ENCODE peak calls at places on chromosomes 6 and 20, in eight cellular contexts. R is GM23248; J is astrocyte; I is thoracic aorta; N is left lung; D is CD8-positive, alpha-beta T cell; L is heart left ventricle; B is CD4-positive, alpha-beta T cell. C is an unnamed sample.

GRCh38 chr6:1136415-1136774 is 175.5 kb upstream of the FOXQ1 start:
- DNase-seq in I (no peak), D (no peak), R (peak), B (no peak), N (no peak), J (peak), L (no peak), C (peak)

GRCh38 chr6:41071923-41072835 is at the start of gene OARD1:
- DNase-seq in B (peak), J (peak), I (peak), L (peak), D (peak), R (peak), N (peak), C (peak)

GRCh38 chr6:158011478-158011920 is 29.8 kb downstream of the SYNJ2 start:
- DNase-seq in B (no peak), D (no peak), L (no peak), I (no peak), J (peak), R (no peak), N (no peak), C (no peak)

GRCh38 chr20:49859011-49859410 is 46.4 kb downstream of the SLC9A8 start:
- DNase-seq in J (no peak), D (no peak), B (no peak), L (no peak), I (no peak), R (no peak), N (no peak), C (no peak)

GRCh38 chr6:41636803-41637178 is 1.5 kb upstream of the MDFI start:
- DNase-seq in I (no peak), J (no peak), N (peak), L (no peak), D (no peak), R (no peak), B (no peak), C (no peak)

GRCh38 chr20:36463212-36464061 is 77.9 kb upstream of the MYL9 start:
- DNase-seq in I (no peak), N (no peak), L (no peak), B (no peak), R (peak), J (no peak), D (no peak), C (no peak)

GRCh38 chr20:32052792-32053362 is 835 bp downstream of the HCK start:
- DNase-seq in D (no peak), J (no peak), L (peak), R (no peak), B (no peak), I (no peak), N (peak), C (no peak)

GRCh38 chr6:4575724-4576123 is 200.5 kb upstream of the CDYL start:
- DNase-seq in N (no peak), B (no peak), R (peak), D (no peak), I (no peak), J (peak), L (no peak), C (peak)

GRCh38 chr6:147614501-147614900 is 106.0 kb downstream of the SAMD5 start:
- DNase-seq in J (peak), L (no peak), D (no peak), I (no peak), N (no peak), R (no peak), B (no peak), C (no peak)

GRCh38 chr20:25286917-25287316 is 39.0 kb downstream of the PYGB start:
- DNase-seq in R (no peak), L (no peak), N (peak), J (no peak), B (peak), I (no peak), D (no peak), C (no peak)

GRCh38 chr6:23672737-23673136 is 453.3 kb upstream of the NRSN1 start:
- DNase-seq in N (no peak), B (no peak), D (no peak), I (no peak), J (no peak), L (no peak), R (no peak), C (no peak)

GRCh38 chr6:41600499-41601247 is 37.6 kb upstream of the MDFI start:
- DNase-seq in I (no peak), R (no peak), J (no peak), D (no peak), N (no peak), L (no peak), B (no peak), C (no peak)

GRCh38 chr20:57928181-57928967 is 218.6 kb upstream of the PMEPA1 start:
- DNase-seq in I (no peak), D (no peak), J (peak), L (no peak), R (peak), N (no peak), B (no peak), C (peak)

GRCh38 chr20:12594410-12595130 is 414.2 kb upstream of the SPTLC3 start:
- DNase-seq in I (no peak), D (no peak), N (no peak), R (no peak), L (no peak), J (no peak), B (no peak), C (peak)

GRCh38 chr6:119328254-119328653 is 21.3 kb downstream of the MAN1A1 start:
- DNase-seq in J (no peak), B (no peak), R (no peak), N (no peak), L (no peak), I (no peak), D (no peak), C (no peak)

GRCh38 chr6:14927398-14927797 is 318.5 kb upstream of the JARID2 start:
- DNase-seq in J (no peak), B (no peak), R (no peak), D (no peak), I (no peak), N (no peak), L (no peak), C (no peak)

GRCh38 chr6:125791151-125791819 is 525 bp downstream of the NCOA7 start:
- DNase-seq in R (peak), L (peak), N (peak), J (peak), D (peak), B (peak), I (no peak), C (peak)

GRCh38 chr20:18739785-18740184 is 73.8 kb upstream of the SCP2D1 start:
- DNase-seq in D (no peak), N (no peak), I (no peak), B (no peak), J (peak), L (no peak), R (peak), C (peak)

GRCh38 chr6:166438211-166438861 is 55.6 kb upstream of the MPC1 start:
- DNase-seq in B (no peak), L (no peak), I (no peak), R (peak), D (no peak), J (no peak), N (no peak), C (no peak)

GRCh38 chr20:37526839-37527637 is 638 bp downstream of the BLCAP start:
- DNase-seq in L (peak), D (no peak), N (no peak), J (peak), I (no peak), R (peak), B (peak), C (no peak)

GRCh38 chr6:80543598-80544181 is 437.2 kb downstream of the BCKDHB start:
- DNase-seq in D (no peak), J (peak), B (no peak), L (no peak), N (no peak), R (peak), I (no peak), C (peak)

GRCh38 chr20:1266167-1266973 is at the start of gene SNPH:
- DNase-seq in B (peak), R (peak), I (no peak), L (peak), N (peak), J (peak), D (peak), C (peak)

GRCh38 chr6:73798592-73798991 is 102.6 kb downstream of the CD109 start:
- DNase-seq in I (no peak), D (no peak), N (no peak), J (peak), B (no peak), R (peak), L (peak), C (peak)

GRCh38 chr6:42451146-42451594 is 556 bp downstream of the TRERF1 start:
- DNase-seq in N (no peak), L (no peak), R (peak), J (no peak), B (peak), D (no peak), I (no peak), C (no peak)

GRCh38 chr6:109105681-109106080 is 10.4 kb downstream of the CEP57L1 start:
- DNase-seq in R (no peak), D (no peak), L (no peak), J (no peak), I (no peak), B (no peak), N (no peak), C (no peak)

GRCh38 chr6:14664112-14664592 is 546.6 kb downstream of the CD83 start:
- DNase-seq in N (no peak), R (no peak), I (no peak), L (no peak), J (no peak), B (no peak), D (no peak), C (no peak)

GRCh38 chr6:15299430-15300131 is 53.7 kb downstream of the JARID2 start:
- DNase-seq in B (no peak), I (no peak), L (peak), N (no peak), R (peak), J (peak), D (peak), C (no peak)

GRCh38 chr20:57509665-57510237 is 15.2 kb downstream of the CTCFL start:
- DNase-seq in L (no peak), J (no peak), R (peak), B (no peak), I (no peak), D (no peak), N (no peak), C (no peak)

GRCh38 chr20:14948416-14948815 is 611.0 kb upstream of the FLRT3 start:
- DNase-seq in I (no peak), B (no peak), J (no peak), N (no peak), R (no peak), L (no peak), D (no peak), C (no peak)

GRCh38 chr6:104766601-104767000 is 93.1 kb downstream of the HACE1 start:
- DNase-seq in B (no peak), J (no peak), N (no peak), L (no peak), D (no peak), R (no peak), I (no peak), C (no peak)
- H3K27ac ChIP-seq in B (no peak), J (no peak), N (no peak), L (no peak), D (no peak), R (no peak), I (no peak), C (no peak)

DNA sequence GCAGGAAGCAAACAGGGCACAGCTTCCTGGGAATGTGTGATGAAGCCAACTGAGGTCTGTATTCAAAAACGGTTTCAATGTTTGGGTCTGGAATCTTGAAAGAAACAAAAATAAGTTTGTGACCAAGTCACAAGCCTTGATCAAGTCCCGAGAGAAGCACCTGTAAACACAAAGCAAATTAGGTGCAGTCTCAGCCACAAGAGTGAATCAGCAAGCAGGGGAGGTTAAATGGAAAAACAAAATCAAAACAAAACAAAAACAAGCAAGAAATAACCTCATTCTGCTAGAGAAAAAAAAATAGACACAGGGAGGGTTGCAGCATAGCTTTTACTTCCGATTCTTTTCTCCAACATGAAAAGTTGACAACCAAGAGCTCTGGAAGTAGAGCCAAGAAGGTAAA is 201.7 kb downstream of the CLIC5 start:
- DNase-seq in I (no peak), B (no peak), D (no peak), J (no peak), L (no peak), R (no peak), N (no peak), C (no peak)
- H3K27ac ChIP-seq in I (no peak), B (no peak), D (no peak), J (no peak), L (no peak), R (no peak), N (no peak), C (no peak)

DNA sequence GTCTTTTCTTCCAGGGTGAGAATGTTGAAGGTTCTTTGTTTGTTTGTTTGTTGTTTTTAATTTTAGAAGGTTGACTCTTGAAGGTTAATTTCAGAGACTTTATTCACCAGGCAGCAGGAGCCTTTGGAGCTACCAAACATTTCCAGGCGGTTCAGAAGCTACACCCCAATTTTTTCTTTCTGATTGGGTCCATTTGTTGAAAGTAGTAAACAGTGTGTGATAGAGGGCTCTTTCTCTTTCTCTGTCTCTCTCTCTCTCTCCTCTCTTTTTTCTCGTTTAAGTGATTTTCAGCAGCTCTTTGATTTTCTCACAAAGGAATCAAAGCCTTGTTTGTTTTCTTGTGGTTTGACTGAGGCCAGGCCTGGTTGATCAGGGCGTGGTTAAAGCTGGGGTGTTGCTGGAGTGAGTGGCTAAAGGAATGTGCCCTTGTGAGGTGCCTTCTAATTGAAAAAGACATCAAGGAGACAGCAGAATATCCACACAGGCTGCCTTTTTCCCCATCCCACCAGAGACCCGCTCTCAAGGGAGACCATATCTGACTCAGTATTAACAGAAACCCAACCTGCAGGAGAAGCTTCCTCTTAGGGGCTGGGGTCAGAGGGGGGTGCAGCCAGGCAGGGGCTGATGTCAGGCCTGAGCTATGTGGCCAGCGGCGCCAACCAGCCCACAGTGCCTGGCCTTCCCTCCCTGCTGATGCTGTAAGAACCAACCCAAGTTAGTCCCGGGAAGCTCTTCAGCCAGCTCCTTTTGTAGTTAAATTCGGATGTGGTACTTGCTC is 40.4 kb upstream of the NAA20 start:
- DNase-seq in L (peak), B (no peak), I (peak), D (no peak), N (peak), R (peak), J (peak), C (peak)
- H3K27ac ChIP-seq in L (peak), B (no peak), I (peak), D (no peak), N (peak), R (peak), J (peak), C (peak)

DNA sequence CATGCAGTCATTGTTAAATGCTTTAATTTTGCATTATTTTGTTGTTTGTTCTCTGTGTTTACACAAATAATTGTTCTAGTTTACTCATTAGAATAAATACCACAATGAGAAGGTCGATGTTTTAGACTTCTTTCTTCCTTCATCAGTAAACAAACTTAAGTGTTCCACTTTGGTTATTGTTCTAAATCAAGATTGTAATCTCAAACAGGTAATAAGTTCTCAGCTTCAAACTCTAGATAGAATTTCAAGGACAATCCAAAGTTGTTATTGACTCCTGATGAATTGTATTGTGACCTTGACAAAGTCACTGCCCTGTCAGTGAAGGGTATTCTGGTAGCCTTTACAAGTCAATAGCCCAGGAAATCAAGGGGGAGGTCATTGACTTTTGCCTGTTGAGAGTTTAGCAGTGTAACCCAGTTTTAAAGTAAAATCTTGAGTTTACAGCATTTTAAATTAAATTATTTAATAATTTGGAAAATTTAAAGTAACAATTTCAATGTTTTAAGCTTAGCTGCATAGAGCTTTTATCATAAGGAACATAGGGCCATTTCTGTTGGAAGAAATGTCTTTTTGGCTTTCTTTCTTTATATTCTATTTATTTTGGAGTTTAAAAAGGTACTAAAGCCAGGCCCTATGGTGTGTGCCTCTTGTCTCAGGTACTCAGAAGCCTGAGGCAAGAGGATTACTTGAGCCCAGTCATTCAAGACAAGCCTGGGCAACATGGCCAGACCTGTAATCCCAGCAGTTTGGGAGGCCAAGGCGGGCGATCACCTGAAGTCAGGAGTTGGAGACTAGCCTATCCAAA is 79.6 kb downstream of the CBFA2T2 start:
- DNase-seq in J (no peak), N (no peak), B (no peak), D (no peak), R (no peak), I (no peak), L (no peak), C (no peak)
- H3K27ac ChIP-seq in J (no peak), N (peak), B (no peak), D (no peak), R (no peak), I (no peak), L (no peak), C (no peak)

GRCh38 chr6:45647341-45648138 is 269.8 kb upstream of the SUPT3H start:
- DNase-seq in L (no peak), R (no peak), N (no peak), B (no peak), I (no peak), J (no peak), D (no peak), C (no peak)
- H3K27ac ChIP-seq in L (no peak), R (no peak), N (no peak), B (no peak), I (no peak), J (no peak), D (no peak), C (no peak)

DNA sequence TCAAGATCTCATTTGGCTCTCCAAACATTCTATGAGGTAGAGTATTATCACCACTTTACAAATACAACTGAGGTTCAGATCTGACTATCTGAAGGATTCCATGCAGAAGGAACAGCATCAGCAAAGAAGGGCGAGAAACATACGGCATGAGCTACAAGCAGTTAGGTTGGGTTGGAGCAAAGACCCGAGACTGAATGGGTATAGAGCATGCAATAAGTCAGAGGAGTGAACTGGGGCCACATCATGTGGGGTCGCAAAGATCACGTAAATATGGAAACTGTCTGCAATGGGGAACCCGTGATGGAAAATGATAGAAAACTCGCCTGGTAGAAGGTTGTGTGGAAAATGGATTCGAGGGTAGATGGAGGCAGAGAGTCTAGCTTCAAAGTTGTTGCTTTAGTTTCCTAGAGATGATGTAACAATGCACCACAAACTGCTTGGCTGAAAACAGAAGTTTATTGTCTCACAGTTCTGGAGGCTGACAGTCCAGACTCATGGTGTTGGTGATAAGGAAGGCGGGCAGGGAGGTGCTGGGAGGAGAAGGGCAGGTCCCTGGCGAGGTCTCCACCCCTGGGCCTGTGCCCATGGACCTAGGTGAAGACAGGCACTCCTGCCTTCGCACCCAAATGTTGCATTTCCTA is 44.3 kb upstream of the BCLAF1 start:
- DNase-seq in B (no peak), J (no peak), N (no peak), R (no peak), D (no peak), I (no peak), L (no peak), C (no peak)
- H3K27ac ChIP-seq in B (no peak), J (no peak), N (no peak), R (no peak), D (no peak), I (no peak), L (no peak), C (no peak)

DNA sequence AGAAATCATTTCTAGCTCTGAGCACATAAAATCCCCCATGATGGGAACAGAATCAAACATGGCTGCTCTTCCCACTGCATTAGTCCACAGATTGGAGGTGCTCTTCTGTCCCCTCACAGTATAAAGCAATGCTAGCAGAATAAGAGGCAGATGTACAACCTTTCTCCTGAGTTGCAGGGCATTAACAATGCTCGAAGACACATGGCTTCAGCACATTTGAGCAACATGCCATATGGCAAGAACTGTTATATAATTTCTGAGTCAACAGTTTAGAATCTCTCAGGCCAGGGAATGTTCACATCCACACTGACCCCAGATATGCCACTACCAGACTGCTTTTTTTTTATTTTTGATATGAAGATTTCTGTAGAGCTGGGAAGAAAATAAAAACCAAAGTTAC is 119.6 kb downstream of the KIF13A start:
- DNase-seq in J (peak), N (no peak), R (peak), D (no peak), L (no peak), B (no peak), I (no peak), C (peak)
- H3K27ac ChIP-seq in J (peak), N (no peak), R (peak), D (no peak), L (peak), B (no peak), I (peak), C (peak)

GRCh38 chr20:41182296-41183212 is 45.2 kb downstream of the PLCG1 start:
- DNase-seq in N (no peak), B (peak), J (no peak), L (no peak), D (no peak), R (no peak), I (no peak), C (no peak)
- H3K27ac ChIP-seq in N (no peak), B (no peak), J (no peak), L (no peak), D (no peak), R (no peak), I (no peak), C (no peak)

DNA sequence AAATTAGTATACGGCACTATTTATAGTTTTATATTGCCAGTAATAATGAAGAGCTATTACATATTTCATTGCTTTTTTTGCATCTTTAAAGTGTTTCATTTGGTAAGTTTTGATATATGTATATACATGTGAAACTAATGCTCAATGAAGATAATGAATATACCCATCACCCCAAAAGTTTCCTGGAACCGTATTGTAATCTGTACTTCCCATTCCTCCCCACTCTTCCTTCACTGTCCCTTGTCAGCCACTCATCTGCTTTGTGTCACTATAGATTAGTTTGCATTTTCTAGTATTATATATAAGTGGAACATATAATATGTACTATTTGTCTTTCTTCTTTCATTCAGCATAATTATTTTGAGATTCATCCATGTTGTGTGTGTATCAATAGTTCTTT is 10.3 kb upstream of the TBC1D32 start:
- DNase-seq in N (no peak), R (no peak), L (no peak), B (no peak), J (no peak), D (no peak), I (no peak), C (no peak)
- H3K27ac ChIP-seq in N (no peak), R (no peak), L (no peak), B (no peak), J (no peak), D (no peak), I (no peak), C (no peak)

C was measured in brain microvascular endothelial cell.